ENCODE peak calls at places on chromosomes 4 and X, in nine cellular contexts. G is uterus; C is tibial artery; K is pancreas; F is heart right ventricle; X is SJSA1; D is endodermal cell; M is AG04450; R is CD8-positive, alpha-beta memory T cell. Z is an unnamed sample.

GRCh38 chrX:45781901-45782553 is 581.4 kb upstream of the DIPK2B start:
- DNase-seq in X (peak; percentile 42), D (no peak), M (peak; percentile 39), G (no peak), C (no peak), F (no peak), K (no peak), R (no peak), Z (no peak)

GRCh38 chr4:139956436-139957107 is 197.4 kb downstream of the MAML3 start:
- DNase-seq in G (peak; percentile 54), F (peak; percentile 34), C (no peak), D (no peak), M (no peak), K (no peak), R (no peak), X (no peak), Z (no peak)

GRCh38 chr4:179195887-179196286 is 1753.7 kb upstream of the AGA start:
- DNase-seq in M (no peak), D (no peak), F (no peak), X (no peak), K (no peak), C (no peak), R (no peak), G (no peak), Z (no peak)

GRCh38 chr4:8320386-8320750 is 50.8 kb downstream of the HTRA3 start:
- DNase-seq in K (no peak), G (no peak), X (no peak), D (peak; percentile 78), F (peak; percentile 26), R (no peak), M (no peak), C (no peak), Z (no peak)

GRCh38 chr4:59553063-59553738 is 1646.9 kb upstream of the ADGRL3 start:
- DNase-seq in F (no peak), M (no peak), G (no peak), C (no peak), X (no peak), D (no peak), R (no peak), K (no peak), Z (no peak)

GRCh38 chr4:71230258-71230594 is 108.6 kb upstream of the SLC4A4 start:
- DNase-seq in K (peak; percentile 43), G (no peak), R (no peak), X (no peak), D (no peak), M (no peak), C (no peak), F (no peak), Z (no peak)

GRCh38 chr4:24794916-24795665 is at the start of gene SOD3:
- DNase-seq in F (peak; percentile 88), X (peak; percentile 67), R (no peak), M (peak; percentile 74), C (peak; percentile 88), D (peak; percentile 93), G (peak; percentile 89), K (peak; percentile 83), Z (no peak)

GRCh38 chr4:40564004-40564403 is 65.7 kb downstream of the RBM47 start:
- DNase-seq in R (no peak), F (peak; percentile 13), M (no peak), G (no peak), K (no peak), X (no peak), C (peak; percentile 31), D (no peak), Z (no peak)

GRCh38 chr4:139188648-139189416 is 11.8 kb upstream of the ELF2 start:
- DNase-seq in D (peak; percentile 56), M (no peak), K (no peak), R (no peak), X (no peak), C (no peak), G (no peak), F (no peak), Z (no peak)

GRCh38 chrX:39969826-39970569 is 127.8 kb downstream of the BCOR start:
- DNase-seq in X (no peak), K (no peak), M (no peak), G (peak; percentile 18), F (peak; percentile 18), D (no peak), C (no peak), R (no peak), Z (no peak)

GRCh38 chrX:49237060-49237459 is 1.8 kb downstream of the CCDC22 start:
- DNase-seq in K (no peak), X (no peak), C (peak; percentile 27), G (no peak), M (no peak), R (no peak), D (no peak), F (no peak), Z (no peak)

GRCh38 chr4:158190736-158191135 is 17.9 kb upstream of the GASK1B start:
- DNase-seq in R (no peak), D (no peak), X (no peak), F (no peak), G (no peak), K (no peak), C (no peak), M (no peak), Z (no peak)

GRCh38 chr4:158192439-158193158 is 17.7 kb upstream of the TMEM144 start:
- DNase-seq in C (no peak), M (no peak), K (no peak), G (no peak), F (no peak), R (no peak), D (no peak), X (no peak), Z (no peak)

GRCh38 chr4:158195297-158195696 is 15.0 kb upstream of the TMEM144 start:
- DNase-seq in F (no peak), M (no peak), K (no peak), D (no peak), G (no peak), X (no peak), C (no peak), R (no peak), Z (no peak)

GRCh38 chr4:158189409-158189808 is 16.6 kb upstream of the GASK1B start:
- DNase-seq in D (no peak), F (no peak), G (no peak), K (no peak), C (no peak), R (no peak), X (no peak), M (no peak), Z (no peak)

GRCh38 chr4:158193171-158193749 is 17.0 kb upstream of the TMEM144 start:
- DNase-seq in M (no peak), R (no peak), D (no peak), G (no peak), X (no peak), C (no peak), F (no peak), K (no peak), Z (no peak)
- H3K27ac ChIP-seq in M (no peak overlapping the region), R (no peak overlapping the region), D (no peak overlapping the region), G (no peak overlapping the region), X (no peak overlapping the region), C (peak overlapping the region; percentile 81), F (no peak overlapping the region), K (no peak overlapping the region), Z (no peak overlapping the region)

DNA sequence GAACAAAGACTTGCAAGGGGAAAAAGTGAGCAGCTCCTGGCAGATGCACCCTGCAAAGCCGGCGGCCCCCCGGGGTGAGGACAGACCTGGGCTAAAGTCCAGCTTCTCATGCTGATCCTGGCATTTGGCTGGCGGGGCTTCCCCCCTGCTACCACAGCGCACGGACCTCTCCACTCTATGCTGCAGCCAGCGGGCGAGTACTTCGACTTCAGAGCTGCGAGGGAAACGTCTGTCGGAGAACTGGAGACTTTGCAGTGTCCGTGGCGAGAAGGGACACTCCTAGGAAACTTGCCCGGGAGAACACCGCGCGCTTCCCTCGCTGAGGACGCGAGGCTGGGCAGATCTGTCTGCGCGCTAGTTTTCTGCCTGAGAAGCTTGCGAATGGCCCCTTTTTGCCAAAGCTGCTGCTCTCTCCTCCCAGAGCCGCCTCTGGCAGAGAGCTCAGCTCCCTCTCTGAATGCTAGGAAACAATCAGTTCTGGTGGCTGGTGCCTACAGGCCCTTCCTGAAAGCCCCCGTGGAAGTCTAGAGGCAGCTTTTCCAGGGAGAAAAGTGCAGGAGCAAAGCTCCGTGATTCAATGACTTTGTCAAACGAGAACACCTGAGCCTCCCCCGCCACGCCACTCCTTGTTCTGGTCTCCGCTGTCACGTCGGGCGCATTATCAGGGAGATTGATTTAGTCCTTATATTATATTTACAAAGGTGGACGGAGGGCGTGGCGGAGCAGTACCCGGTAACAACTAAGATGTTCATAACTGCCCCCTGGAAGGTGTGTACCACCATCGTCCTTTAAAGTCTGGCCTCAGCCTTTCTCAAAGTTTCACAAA is 284.0 kb downstream of the PACRGL start:
- DNase-seq in X (no peak), R (no peak), G (no peak), M (no peak), D (peak; percentile 80), F (no peak), K (no peak), C (no peak), Z (no peak)
- H3K27me3 ChIP-seq in X (no peaks in the 10 kb centered on the region), R (no peaks in the 10 kb centered on the region), G (no peaks in the 10 kb centered on the region), M (no peaks in the 10 kb centered on the region), D (peaks cover 36% of the 10 kb centered on the region), F (peaks cover 20% of the 10 kb centered on the region), K (no peaks in the 10 kb centered on the region), C (peaks cover 7% of the 10 kb centered on the region), Z (no peaks in the 10 kb centered on the region)

DNA sequence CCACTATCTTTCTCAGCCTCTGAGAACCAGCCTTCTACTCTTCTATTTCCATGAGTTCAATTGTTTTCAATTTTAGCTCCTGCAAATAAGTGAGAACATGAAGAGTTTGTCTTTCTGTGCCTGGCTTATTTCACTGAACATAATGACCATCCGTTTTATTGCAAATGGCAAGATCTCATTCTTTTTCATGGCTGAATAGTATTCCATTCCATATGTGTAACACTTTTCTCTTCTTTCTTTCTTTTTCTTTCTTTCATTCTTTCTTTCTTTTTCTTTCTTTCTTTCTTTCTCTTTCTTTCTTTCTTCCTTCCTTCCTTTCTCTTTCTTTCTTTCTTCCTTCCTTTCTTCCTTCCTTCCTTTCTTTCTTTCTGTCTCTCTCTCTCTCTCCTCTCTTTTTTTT is 228.7 kb downstream of the SHOX start:
- DNase-seq in F (no peak), M (no peak), D (no peak), G (no peak), X (no peak), R (no peak), K (no peak), C (no peak), Z (no peak)
- H3K27ac ChIP-seq in F (no peak overlapping the region), M (no peak overlapping the region), D (no peak overlapping the region), G (no peak overlapping the region), X (no peak overlapping the region), R (no peak overlapping the region), K (no peak overlapping the region), C (no peak overlapping the region), Z (no peak overlapping the region)

DNA sequence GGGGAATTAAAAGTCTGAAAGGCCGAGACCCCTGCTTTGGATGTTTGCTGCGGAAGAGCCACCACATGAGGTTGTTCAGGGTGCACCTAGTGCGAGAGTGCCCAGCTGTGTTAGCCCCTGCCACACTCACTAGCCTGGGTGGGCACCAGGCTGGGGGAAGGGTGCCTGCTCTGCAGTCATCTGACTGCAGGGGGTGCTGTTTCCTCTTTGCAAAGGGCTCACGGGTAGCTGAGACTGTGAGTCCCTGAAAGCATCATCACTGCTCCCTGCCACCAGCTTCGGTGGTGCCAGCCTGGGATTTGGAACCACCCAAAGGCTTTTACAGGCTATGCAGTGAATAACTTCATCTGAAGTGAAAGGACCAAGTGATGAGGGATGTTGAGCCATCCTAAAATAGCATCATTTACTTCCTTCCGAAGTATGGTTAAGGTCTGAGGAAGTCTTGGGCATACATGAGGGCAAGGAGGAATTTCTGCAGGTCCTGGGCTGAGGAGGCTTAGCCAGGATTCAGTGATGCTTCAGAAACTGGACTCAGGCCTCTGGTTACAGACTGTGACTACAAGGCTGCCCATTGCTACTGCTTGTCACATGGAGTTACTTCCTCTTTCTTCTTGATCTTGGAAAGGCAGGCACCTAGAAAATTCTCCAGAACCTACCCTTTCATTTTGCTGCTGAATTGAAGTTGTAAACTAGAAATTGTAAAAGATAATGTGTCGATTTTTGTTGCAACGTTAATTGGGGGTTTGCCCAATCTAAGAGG is 293.2 kb upstream of the PRPS2 start:
- DNase-seq in R (no peak), F (peak; percentile 4), M (no peak), G (no peak), X (no peak), C (no peak), K (no peak), D (peak; percentile 79), Z (no peak)
- H3K27me3 ChIP-seq in R (no peaks in the 10 kb centered on the region), F (no peaks in the 10 kb centered on the region), M (no peaks in the 10 kb centered on the region), G (no peaks in the 10 kb centered on the region), X (no peaks in the 10 kb centered on the region), C (no peaks in the 10 kb centered on the region), K (no peaks in the 10 kb centered on the region), D (no peaks in the 10 kb centered on the region), Z (no peaks in the 10 kb centered on the region)